ENCODE peak calls at places on chromosomes 5 and 9, in six cellular contexts. Z is right atrium auricular region, C is gastrocnemius medialis, K is spleen, O is uterus, B is pancreas. Y is an unnamed sample.

GRCh38 chr5:136763548-136763947 is 398.2 kb upstream of the TRPC7 start:
- DNase-seq in Z (no peak), C (no peak), K (no peak), O (no peak), B (no peak), Y (no peak)

GRCh38 chr5:174636081-174636480 is 88.3 kb upstream of the MSX2 start:
- DNase-seq in Z (no peak), C (no peak), K (no peak), O (no peak), B (no peak), Y (no peak)

GRCh38 chr5:5145651-5146529 is 5.8 kb downstream of the ADAMTS16 start:
- DNase-seq in Z (no peak), C (no peak), K (no peak), O (no peak), B (no peak), Y (no peak)

GRCh38 chr9:135073081-135073740 is 14.3 kb upstream of the OLFM1 start:
- DNase-seq in Z (no peak), C (no peak), K (peak; percentile 29), O (peak; percentile 1), B (no peak), Y (no peak)

GRCh38 chr5:95076395-95077165 is 208.3 kb downstream of the MCTP1 start:
- DNase-seq in Z (no peak), C (no peak), K (no peak), O (no peak), B (no peak), Y (no peak)

GRCh38 chr5:156326718-156327259 is at the start of gene SGCD:
- DNase-seq in Z (peak; percentile 85), C (peak; percentile 80), K (no peak), O (peak; percentile 69), B (peak; percentile 69), Y (no peak)

GRCh38 chr5:14818931-14819790 is 52.4 kb downstream of the ANKH start:
- DNase-seq in Z (no peak), C (peak; percentile 71), K (no peak), O (no peak), B (no peak), Y (no peak)

GRCh38 chr5:72611111-72611724 is 104.0 kb upstream of the ZNF366 start:
- DNase-seq in Z (peak; percentile 83), C (peak; percentile 75), K (peak; percentile 85), O (peak; percentile 74), B (peak; percentile 82), Y (peak; percentile 69)

GRCh38 chr5:150118561-150119229 is 32.3 kb upstream of the CSF1R start:
- DNase-seq in Z (no peak), C (no peak), K (no peak), O (peak; percentile 19), B (no peak), Y (no peak)

GRCh38 chr5:57447656-57448055 is 35.0 kb downstream of the ACTBL2 start:
- DNase-seq in Z (no peak), C (no peak), K (no peak), O (no peak), B (no peak), Y (no peak)

GRCh38 chr9:13033959-13034695 is 245.4 kb downstream of the MPDZ start:
- DNase-seq in Z (peak; percentile 80), C (peak; percentile 19), K (no peak), O (peak; percentile 63), B (peak; percentile 72), Y (peak; percentile 50)

GRCh38 chr9:136791466-136792276 is 527 bp downstream of the TMEM141 start:
- DNase-seq in Z (no peak), C (peak; percentile 57), K (peak; percentile 93), O (peak; percentile 65), B (peak; percentile 91), Y (peak; percentile 71)

GRCh38 chr5:143874312-143874711 is 62.4 kb downstream of the HMHB1 start:
- DNase-seq in Z (no peak), C (no peak), K (no peak), O (no peak), B (no peak), Y (no peak)

GRCh38 chr9:94639996-94640376 is 668 bp upstream of the FBP1 start:
- DNase-seq in Z (no peak), C (no peak), K (no peak), O (no peak), B (no peak), Y (no peak)

GRCh38 chr9:13942695-13943094 is 371.2 kb downstream of the NFIB start:
- DNase-seq in Z (no peak), C (peak; percentile 41), K (no peak), O (peak; percentile 23), B (no peak), Y (no peak)

GRCh38 chr9:93012998-93013855 is 45.3 kb upstream of the SUSD3 start:
- DNase-seq in Z (no peak), C (no peak), K (no peak), O (peak; percentile 6), B (no peak), Y (no peak)

GRCh38 chr9:38018964-38019602 is 49.9 kb downstream of the SHB start:
- DNase-seq in Z (no peak), C (no peak), K (no peak), O (no peak), B (no peak), Y (peak; percentile 64)

GRCh38 chr5:71697967-71698366 is 21.1 kb upstream of the CARTPT start:
- DNase-seq in Z (no peak), C (no peak), K (no peak), O (no peak), B (no peak), Y (no peak)

GRCh38 chr5:168046163-168046562 is 245.3 kb upstream of the WWC1 start:
- DNase-seq in Z (no peak), C (no peak), K (no peak), O (no peak), B (no peak), Y (no peak)

GRCh38 chr5:7012057-7012456 is 298.8 kb downstream of the TENT4A start:
- DNase-seq in Z (no peak), C (no peak), K (no peak), O (no peak), B (no peak), Y (no peak)

GRCh38 chr9:99822596-99823391 is 1.1 kb downstream of the NR4A3 start:
- DNase-seq in Z (no peak), C (peak; percentile 34), K (peak; percentile 85), O (peak; percentile 37), B (peak; percentile 68), Y (peak; percentile 32)

GRCh38 chr9:109166771-109167601 is at the start of gene FRRS1L:
- DNase-seq in Z (no peak), C (no peak), K (no peak), O (no peak), B (peak; percentile 62), Y (no peak)

GRCh38 chr9:2116073-2116472 is 100.9 kb downstream of the SMARCA2 start:
- DNase-seq in Z (no peak), C (no peak), K (no peak), O (no peak), B (no peak), Y (no peak)

GRCh38 chr5:174317261-174317894 is 271.9 kb downstream of the NSG2 start:
- DNase-seq in Z (no peak), C (no peak), K (peak; percentile 45), O (no peak), B (peak; percentile 65), Y (no peak)

GRCh38 chr5:88692979-88693932 is 189.7 kb downstream of the MEF2C start:
- DNase-seq in Z (no peak), C (no peak), K (peak; percentile 44), O (no peak), B (no peak), Y (no peak)

GRCh38 chr9:91047993-91048607 is 246.5 kb downstream of the SYK start:
- DNase-seq in Z (peak; percentile 23), C (no peak), K (no peak), O (peak; percentile 8), B (no peak), Y (peak; percentile 25)

GRCh38 chr9:6330958-6331634 is 2.9 kb downstream of the TPD52L3 start:
- DNase-seq in Z (no peak), C (no peak), K (no peak), O (no peak), B (no peak), Y (no peak)

GRCh38 chr9:131334568-131335105 is 45.1 kb downstream of the PLPP7 start:
- DNase-seq in Z (peak; percentile 79), C (peak; percentile 98), K (peak; percentile 45), O (no peak), B (peak; percentile 45), Y (no peak)

GRCh38 chr5:137752873-137753226 is 1.3 kb downstream of the HNRNPA0 start:
- DNase-seq in Z (no peak), C (peak; percentile 34), K (no peak), O (no peak), B (no peak), Y (peak; percentile 34)

GRCh38 chr9:106888992-106889631 is 26.1 kb downstream of the ZNF462 start:
- DNase-seq in Z (no peak), C (no peak), K (no peak), O (no peak), B (no peak), Y (no peak)
- H3K4me1 ChIP-seq in Z (peaks cover 49% of the 10 kb centered on the region), C (peaks cover 56% of the 10 kb centered on the region), K (no peaks in the 10 kb centered on the region), O (peaks cover 3% of the 10 kb centered on the region), B (no peaks in the 10 kb centered on the region), Y (peaks cover 44% of the 10 kb centered on the region)

GRCh38 chr5:171956870-171957501 is 49.5 kb downstream of the FBXW11 start:
- DNase-seq in Z (no peak), C (no peak), K (no peak), O (peak; percentile 20), B (no peak), Y (no peak)
- H3K27ac ChIP-seq in Z (peak overlapping the region; percentile 57), C (no peak overlapping the region), K (no peak overlapping the region), O (peak overlapping the region; percentile 61), B (peak overlapping the region; percentile 4), Y (no peak overlapping the region)

GRCh38 chr9:90024823-90025222 is 420.0 kb downstream of the GADD45G start:
- DNase-seq in Z (no peak), C (no peak), K (peak; percentile 79), O (no peak), B (no peak), Y (no peak)

GRCh38 chr9:90025816-90026215 is 421.0 kb downstream of the GADD45G start:
- DNase-seq in Z (no peak), C (no peak), K (peak; percentile 69), O (no peak), B (no peak), Y (no peak)

GRCh38 chr9:90022474-90022873 is 417.7 kb downstream of the GADD45G start:
- DNase-seq in Z (no peak), C (no peak), K (no peak), O (no peak), B (no peak), Y (no peak)

GRCh38 chr9:90023861-90024260 is 419.0 kb downstream of the GADD45G start:
- DNase-seq in Z (no peak), C (no peak), K (peak; percentile 70), O (no peak), B (no peak), Y (no peak)

DNA sequence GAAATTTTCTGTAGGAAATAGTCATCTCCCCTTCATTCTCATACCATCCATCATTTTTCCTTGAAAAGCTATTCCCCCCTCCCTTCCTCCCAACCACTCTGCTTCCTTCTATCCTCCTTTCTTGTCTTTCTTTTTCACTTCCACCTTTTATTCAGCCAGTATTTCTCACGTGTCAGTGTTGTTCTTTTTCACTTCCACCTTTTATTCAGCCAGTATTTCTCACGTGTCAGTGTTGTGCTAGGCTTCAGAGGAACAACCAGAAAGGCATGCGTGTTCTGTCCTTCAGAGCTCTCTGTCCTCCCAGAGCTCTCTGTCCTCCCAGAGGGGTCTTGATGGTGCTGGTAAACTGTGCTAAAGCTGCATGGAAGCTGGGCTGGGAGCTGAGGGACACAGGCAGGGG is 419.6 kb downstream of the GADD45G start:
- DNase-seq in Z (no peak), C (no peak), K (no peak), O (no peak), B (no peak), Y (no peak)
- H3K4me1 ChIP-seq in Z (no peaks in the 10 kb centered on the region), C (peaks cover 25% of the 10 kb centered on the region), K (peaks cover 7% of the 10 kb centered on the region), O (no peaks in the 10 kb centered on the region), B (no peaks in the 10 kb centered on the region), Y (peaks cover 2% of the 10 kb centered on the region)

GRCh38 chr5:127425037-127425436 is 92.4 kb upstream of the PRRC1 start:
- DNase-seq in Z (no peak), C (no peak), K (no peak), O (no peak), B (no peak), Y (no peak)
- H3K27ac ChIP-seq in Z (no peak overlapping the region), C (no peak overlapping the region), K (no peak overlapping the region), O (no peak overlapping the region), B (no peak overlapping the region), Y (no peak overlapping the region)